ENCODE peak calls at places on chromosomes 13 and 19, in nine cellular contexts. One of them, this sample, is unnamed.

GRCh38 chr19:33110201-33110910 is 21.6 kb upstream of the WDR88 start:
- DNase-seq in thoracic aorta: no peak
- DNase-seq in fibroblast of lung: peak
- DNase-seq in heart right ventricle: no peak
- DNase-seq in body of pancreas: no peak
- DNase-seq in adrenal gland: no peak
- DNase-seq in suprapubic skin: no peak
- DNase-seq in Panc1: peak
- DNase-seq in testis: peak
- DNase-seq in this sample: no peak

GRCh38 chr19:16266586-16266942 is 58.1 kb upstream of the KLF2 start:
- DNase-seq in thoracic aorta: no peak
- DNase-seq in Panc1: no peak
- DNase-seq in heart right ventricle: no peak
- DNase-seq in testis: no peak
- DNase-seq in body of pancreas: no peak
- DNase-seq in fibroblast of lung: no peak
- DNase-seq in suprapubic skin: no peak
- DNase-seq in adrenal gland: no peak
- DNase-seq in this sample: no peak

GRCh38 chr19:16204005-16204294 is 6.2 kb downstream of the AP1M1 start:
- DNase-seq in thoracic aorta: no peak
- DNase-seq in body of pancreas: no peak
- DNase-seq in adrenal gland: no peak
- DNase-seq in Panc1: no peak
- DNase-seq in testis: no peak
- DNase-seq in suprapubic skin: no peak
- DNase-seq in fibroblast of lung: no peak
- DNase-seq in heart right ventricle: no peak
- DNase-seq in this sample: no peak

GRCh38 chr13:108859202-108860012 is 230.0 kb downstream of the MYO16 start:
- DNase-seq in testis: no peak
- DNase-seq in suprapubic skin: no peak
- DNase-seq in fibroblast of lung: peak
- DNase-seq in heart right ventricle: no peak
- DNase-seq in thoracic aorta: no peak
- DNase-seq in body of pancreas: no peak
- DNase-seq in Panc1: no peak
- DNase-seq in adrenal gland: no peak
- DNase-seq in this sample: no peak

GRCh38 chr19:52498571-52498970 is 28.9 kb upstream of the ZNF808 start:
- DNase-seq in heart right ventricle: no peak
- DNase-seq in suprapubic skin: no peak
- DNase-seq in fibroblast of lung: no peak
- DNase-seq in Panc1: no peak
- DNase-seq in adrenal gland: no peak
- DNase-seq in body of pancreas: no peak
- DNase-seq in testis: no peak
- DNase-seq in thoracic aorta: no peak
- DNase-seq in this sample: no peak

GRCh38 chr13:110118106-110118505 is 188.9 kb downstream of the COL4A1 start:
- DNase-seq in heart right ventricle: no peak
- DNase-seq in suprapubic skin: no peak
- DNase-seq in thoracic aorta: no peak
- DNase-seq in adrenal gland: no peak
- DNase-seq in Panc1: no peak
- DNase-seq in body of pancreas: no peak
- DNase-seq in testis: no peak
- DNase-seq in fibroblast of lung: no peak
- DNase-seq in this sample: no peak

GRCh38 chr13:97224544-97225324 is 2.6 kb downstream of the MBNL2 start:
- DNase-seq in heart right ventricle: no peak
- DNase-seq in adrenal gland: no peak
- DNase-seq in fibroblast of lung: peak
- DNase-seq in thoracic aorta: no peak
- DNase-seq in body of pancreas: peak
- DNase-seq in testis: no peak
- DNase-seq in suprapubic skin: peak
- DNase-seq in Panc1: no peak
- DNase-seq in this sample: no peak

GRCh38 chr19:29770653-29771052 is 41.1 kb upstream of the CCNE1 start:
- DNase-seq in adrenal gland: no peak
- DNase-seq in fibroblast of lung: no peak
- DNase-seq in Panc1: no peak
- DNase-seq in suprapubic skin: no peak
- DNase-seq in heart right ventricle: no peak
- DNase-seq in body of pancreas: no peak
- DNase-seq in testis: no peak
- DNase-seq in thoracic aorta: no peak
- DNase-seq in this sample: no peak

GRCh38 chr19:9862897-9863296 is 27.8 kb downstream of the PIN1 start:
- DNase-seq in body of pancreas: no peak
- DNase-seq in heart right ventricle: no peak
- DNase-seq in thoracic aorta: no peak
- DNase-seq in suprapubic skin: no peak
- DNase-seq in testis: no peak
- DNase-seq in fibroblast of lung: no peak
- DNase-seq in Panc1: no peak
- DNase-seq in adrenal gland: no peak
- DNase-seq in this sample: no peak

GRCh38 chr19:1336079-1336684 is 47.5 kb upstream of the NDUFS7 start:
- DNase-seq in Panc1: no peak
- DNase-seq in body of pancreas: no peak
- DNase-seq in suprapubic skin: no peak
- DNase-seq in thoracic aorta: no peak
- DNase-seq in fibroblast of lung: no peak
- DNase-seq in heart right ventricle: no peak
- DNase-seq in adrenal gland: no peak
- DNase-seq in testis: no peak
- DNase-seq in this sample: no peak

GRCh38 chr13:75788494-75788991 is 152.4 kb downstream of the LMO7 start:
- DNase-seq in suprapubic skin: no peak
- DNase-seq in testis: no peak
- DNase-seq in adrenal gland: peak
- DNase-seq in fibroblast of lung: peak
- DNase-seq in body of pancreas: no peak
- DNase-seq in thoracic aorta: no peak
- DNase-seq in heart right ventricle: peak
- DNase-seq in Panc1: no peak
- DNase-seq in this sample: no peak

GRCh38 chr19:16702123-16702522 is 17.5 kb upstream of the NWD1 start:
- DNase-seq in testis: peak
- DNase-seq in fibroblast of lung: peak
- DNase-seq in Panc1: no peak
- DNase-seq in body of pancreas: no peak
- DNase-seq in thoracic aorta: no peak
- DNase-seq in heart right ventricle: peak
- DNase-seq in suprapubic skin: peak
- DNase-seq in adrenal gland: no peak
- DNase-seq in this sample: no peak

GRCh38 chr13:64869539-64869938 is 2360.6 kb downstream of the PCDH9 start:
- DNase-seq in fibroblast of lung: no peak
- DNase-seq in adrenal gland: no peak
- DNase-seq in body of pancreas: no peak
- DNase-seq in heart right ventricle: no peak
- DNase-seq in testis: no peak
- DNase-seq in Panc1: no peak
- DNase-seq in suprapubic skin: no peak
- DNase-seq in thoracic aorta: no peak
- DNase-seq in this sample: no peak

GRCh38 chr13:110524484-110525254 is 36.9 kb downstream of the RAB20 start:
- DNase-seq in suprapubic skin: no peak
- DNase-seq in adrenal gland: peak
- DNase-seq in Panc1: no peak
- DNase-seq in testis: peak
- DNase-seq in thoracic aorta: no peak
- DNase-seq in heart right ventricle: peak
- DNase-seq in fibroblast of lung: no peak
- DNase-seq in body of pancreas: peak
- DNase-seq in this sample: no peak

DNA sequence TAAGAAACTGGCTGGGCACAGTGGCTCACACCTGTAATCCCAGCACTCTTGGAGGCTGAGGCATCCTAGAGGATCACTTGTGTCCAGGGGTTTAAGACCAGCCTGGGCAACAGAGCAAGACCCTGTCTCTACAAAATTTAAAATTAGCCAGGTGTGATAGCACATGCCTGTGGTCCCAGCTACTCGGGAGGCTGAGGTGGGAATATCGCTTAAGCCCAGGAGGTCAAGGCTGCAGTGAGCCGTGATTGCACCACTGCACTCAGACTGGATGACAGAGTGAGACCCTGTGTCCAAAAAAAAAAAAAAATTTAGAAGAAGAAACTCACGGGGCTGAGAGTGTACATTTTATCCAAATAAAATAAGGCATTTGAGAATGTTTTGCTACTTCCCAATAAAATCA is 58.9 kb downstream of the ZAR1L start:
- DNase-seq in Panc1: no peak
- DNase-seq in adrenal gland: no peak
- DNase-seq in heart right ventricle: no peak
- DNase-seq in thoracic aorta: no peak
- DNase-seq in suprapubic skin: no peak
- DNase-seq in testis: no peak
- DNase-seq in fibroblast of lung: no peak
- DNase-seq in body of pancreas: no peak
- DNase-seq in this sample: no peak
- H3K27ac ChIP-seq in Panc1: no peak
- H3K27ac ChIP-seq in adrenal gland: no peak
- H3K27ac ChIP-seq in heart right ventricle: peak
- H3K27ac ChIP-seq in thoracic aorta: peak
- H3K27ac ChIP-seq in suprapubic skin: no peak
- H3K27ac ChIP-seq in testis: peak
- H3K27ac ChIP-seq in fibroblast of lung: no peak
- H3K27ac ChIP-seq in body of pancreas: no peak
- H3K27ac ChIP-seq in this sample: no peak

GRCh38 chr19:8577247-8577646 is at the start of gene MYO1F:
- DNase-seq in testis: peak
- DNase-seq in suprapubic skin: peak
- DNase-seq in heart right ventricle: peak
- DNase-seq in body of pancreas: peak
- DNase-seq in thoracic aorta: no peak
- DNase-seq in Panc1: no peak
- DNase-seq in fibroblast of lung: no peak
- DNase-seq in adrenal gland: peak
- DNase-seq in this sample: no peak
- H3K4me3 ChIP-seq in testis: no peak
- H3K4me3 ChIP-seq in suprapubic skin: peak
- H3K4me3 ChIP-seq in heart right ventricle: peak
- H3K4me3 ChIP-seq in body of pancreas: no peak
- H3K4me3 ChIP-seq in thoracic aorta: peak
- H3K4me3 ChIP-seq in Panc1: no peak
- H3K4me3 ChIP-seq in fibroblast of lung: no peak
- H3K4me3 ChIP-seq in adrenal gland: no peak
- H3K4me3 ChIP-seq in this sample: no peak

DNA sequence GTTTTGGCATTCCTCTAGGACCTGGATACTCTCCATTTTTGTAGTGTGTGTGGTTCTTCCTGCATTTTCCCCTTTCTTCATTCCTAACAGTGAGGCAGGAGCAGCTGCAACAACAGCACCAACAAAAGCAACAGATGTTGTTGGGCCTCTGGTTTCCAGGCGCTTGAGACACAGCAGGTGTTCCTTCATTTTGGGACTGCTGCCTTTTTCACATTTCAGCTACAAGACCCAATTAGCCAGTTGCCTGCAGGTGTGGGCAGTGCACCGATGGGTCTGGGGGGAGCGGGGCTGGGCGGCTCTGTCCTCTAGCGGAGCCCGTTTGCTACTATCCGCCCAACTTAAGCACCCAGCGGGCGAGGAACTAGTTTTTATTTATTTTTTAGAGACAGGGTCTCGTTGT is 26.0 kb downstream of the ELF1 start:
- DNase-seq in body of pancreas: peak
- DNase-seq in testis: no peak
- DNase-seq in fibroblast of lung: no peak
- DNase-seq in suprapubic skin: no peak
- DNase-seq in heart right ventricle: no peak
- DNase-seq in Panc1: no peak
- DNase-seq in adrenal gland: no peak
- DNase-seq in thoracic aorta: no peak
- DNase-seq in this sample: no peak
- H3K27ac ChIP-seq in body of pancreas: peak
- H3K27ac ChIP-seq in testis: no peak
- H3K27ac ChIP-seq in fibroblast of lung: no peak
- H3K27ac ChIP-seq in suprapubic skin: peak
- H3K27ac ChIP-seq in heart right ventricle: no peak
- H3K27ac ChIP-seq in Panc1: no peak
- H3K27ac ChIP-seq in adrenal gland: no peak
- H3K27ac ChIP-seq in thoracic aorta: no peak
- H3K27ac ChIP-seq in this sample: no peak

DNA sequence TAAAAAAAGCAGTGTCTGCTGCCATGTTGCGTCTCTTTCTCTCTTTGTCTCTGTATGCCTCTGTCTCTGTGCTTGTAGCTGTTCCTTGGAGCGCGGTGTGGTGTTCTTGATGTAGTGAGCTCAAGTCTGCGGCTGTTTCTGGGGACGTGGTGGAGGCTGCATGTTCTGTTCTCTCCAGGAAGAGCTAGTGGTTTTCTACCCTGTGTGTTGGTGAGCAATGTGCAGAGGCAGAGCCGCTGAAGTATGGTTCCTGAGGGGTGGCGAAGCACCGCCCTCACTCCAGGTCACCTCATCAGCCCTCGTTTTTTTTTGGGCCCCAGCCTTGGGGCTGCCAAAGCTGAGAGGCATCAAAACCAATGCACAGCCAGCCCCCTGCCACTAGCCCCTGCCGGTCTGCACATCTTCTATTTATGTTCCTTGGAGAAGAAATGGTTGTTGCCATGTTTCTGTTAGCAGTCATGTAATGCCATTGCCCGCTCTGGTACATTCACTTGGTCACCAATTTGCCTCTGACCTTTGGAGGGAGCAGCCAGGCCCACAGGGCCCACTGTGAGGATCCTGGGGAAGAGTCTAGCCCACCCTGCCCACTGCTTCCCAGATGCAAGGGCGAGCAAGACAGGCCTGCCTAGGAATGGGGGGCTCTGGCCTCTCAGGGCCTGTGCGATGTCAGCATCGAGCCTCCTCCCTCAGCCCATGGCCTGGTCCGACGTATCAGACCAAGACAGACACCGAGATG is 7.2 kb downstream of the HNRNPL start:
- DNase-seq in thoracic aorta: no peak
- DNase-seq in fibroblast of lung: no peak
- DNase-seq in Panc1: no peak
- DNase-seq in heart right ventricle: no peak
- DNase-seq in suprapubic skin: no peak
- DNase-seq in testis: no peak
- DNase-seq in body of pancreas: peak
- DNase-seq in adrenal gland: no peak
- DNase-seq in this sample: no peak
- H3K4me3 ChIP-seq in thoracic aorta: no peak
- H3K4me3 ChIP-seq in fibroblast of lung: no peak
- H3K4me3 ChIP-seq in Panc1: no peak
- H3K4me3 ChIP-seq in heart right ventricle: no peak
- H3K4me3 ChIP-seq in suprapubic skin: no peak
- H3K4me3 ChIP-seq in testis: no peak
- H3K4me3 ChIP-seq in body of pancreas: no peak
- H3K4me3 ChIP-seq in adrenal gland: no peak
- H3K4me3 ChIP-seq in this sample: no peak

GRCh38 chr19:47644199-47644598 is 35.3 kb downstream of the BICRA start:
- DNase-seq in testis: no peak
- DNase-seq in heart right ventricle: no peak
- DNase-seq in fibroblast of lung: no peak
- DNase-seq in adrenal gland: no peak
- DNase-seq in thoracic aorta: no peak
- DNase-seq in suprapubic skin: no peak
- DNase-seq in Panc1: no peak
- DNase-seq in body of pancreas: no peak
- DNase-seq in this sample: no peak
- H3K27ac ChIP-seq in testis: no peak
- H3K27ac ChIP-seq in heart right ventricle: no peak
- H3K27ac ChIP-seq in fibroblast of lung: no peak
- H3K27ac ChIP-seq in adrenal gland: no peak
- H3K27ac ChIP-seq in thoracic aorta: no peak
- H3K27ac ChIP-seq in suprapubic skin: no peak
- H3K27ac ChIP-seq in Panc1: no peak
- H3K27ac ChIP-seq in body of pancreas: no peak
- H3K27ac ChIP-seq in this sample: no peak

GRCh38 chr13:112703935-112704633 is 14.2 kb downstream of the ATP11A start:
- DNase-seq in testis: peak
- DNase-seq in body of pancreas: peak
- DNase-seq in suprapubic skin: peak
- DNase-seq in thoracic aorta: no peak
- DNase-seq in adrenal gland: peak
- DNase-seq in Panc1: no peak
- DNase-seq in fibroblast of lung: no peak
- DNase-seq in heart right ventricle: peak
- DNase-seq in this sample: no peak
- H3K4me3 ChIP-seq in testis: no peak
- H3K4me3 ChIP-seq in body of pancreas: no peak
- H3K4me3 ChIP-seq in suprapubic skin: no peak
- H3K4me3 ChIP-seq in thoracic aorta: no peak
- H3K4me3 ChIP-seq in adrenal gland: no peak
- H3K4me3 ChIP-seq in Panc1: no peak
- H3K4me3 ChIP-seq in fibroblast of lung: no peak
- H3K4me3 ChIP-seq in heart right ventricle: no peak
- H3K4me3 ChIP-seq in this sample: no peak